ENCODE peak calls at places on chromosomes 1 and 21, in five cellular contexts. One of them, this sample, is unnamed.

GRCh38 chr1:246161626-246162025 is 345.5 kb downstream of the SMYD3 start:
- DNase-seq in A549: no peak
- DNase-seq in psoas muscle: no peak
- DNase-seq in substantia nigra: no peak
- DNase-seq in GM23338: no peak
- DNase-seq in this sample: no peak

GRCh38 chr1:201670517-201670916 is 131.6 kb downstream of the NAV1 start:
- DNase-seq in A549: no peak
- DNase-seq in psoas muscle: no peak
- DNase-seq in substantia nigra: no peak
- DNase-seq in GM23338: no peak
- DNase-seq in this sample: no peak

GRCh38 chr21:32826317-32827167 is 55.0 kb upstream of the PAXBP1 start:
- DNase-seq in A549: peak
- DNase-seq in psoas muscle: no peak
- DNase-seq in substantia nigra: peak
- DNase-seq in GM23338: peak
- DNase-seq in this sample: peak

GRCh38 chr1:235866207-235866912 is at the start of gene LYST:
- DNase-seq in A549: peak
- DNase-seq in psoas muscle: peak
- DNase-seq in substantia nigra: peak
- DNase-seq in GM23338: peak
- DNase-seq in this sample: peak

GRCh38 chr21:41744028-41744940 is 22.6 kb downstream of the RIPK4 start:
- DNase-seq in A549: no peak
- DNase-seq in psoas muscle: no peak
- DNase-seq in substantia nigra: no peak
- DNase-seq in GM23338: no peak
- DNase-seq in this sample: no peak

GRCh38 chr1:89755593-89755992 is 65.2 kb upstream of the LRRC8D start:
- DNase-seq in A549: no peak
- DNase-seq in psoas muscle: no peak
- DNase-seq in substantia nigra: no peak
- DNase-seq in GM23338: no peak
- DNase-seq in this sample: no peak

GRCh38 chr1:49045371-49045770 is 268.7 kb upstream of the BEND5 start:
- DNase-seq in A549: no peak
- DNase-seq in psoas muscle: no peak
- DNase-seq in substantia nigra: no peak
- DNase-seq in GM23338: no peak
- DNase-seq in this sample: no peak

GRCh38 chr1:194071200-194071599 is 884.8 kb upstream of the B3GALT2 start:
- DNase-seq in A549: no peak
- DNase-seq in psoas muscle: no peak
- DNase-seq in substantia nigra: no peak
- DNase-seq in GM23338: no peak
- DNase-seq in this sample: no peak

DNA sequence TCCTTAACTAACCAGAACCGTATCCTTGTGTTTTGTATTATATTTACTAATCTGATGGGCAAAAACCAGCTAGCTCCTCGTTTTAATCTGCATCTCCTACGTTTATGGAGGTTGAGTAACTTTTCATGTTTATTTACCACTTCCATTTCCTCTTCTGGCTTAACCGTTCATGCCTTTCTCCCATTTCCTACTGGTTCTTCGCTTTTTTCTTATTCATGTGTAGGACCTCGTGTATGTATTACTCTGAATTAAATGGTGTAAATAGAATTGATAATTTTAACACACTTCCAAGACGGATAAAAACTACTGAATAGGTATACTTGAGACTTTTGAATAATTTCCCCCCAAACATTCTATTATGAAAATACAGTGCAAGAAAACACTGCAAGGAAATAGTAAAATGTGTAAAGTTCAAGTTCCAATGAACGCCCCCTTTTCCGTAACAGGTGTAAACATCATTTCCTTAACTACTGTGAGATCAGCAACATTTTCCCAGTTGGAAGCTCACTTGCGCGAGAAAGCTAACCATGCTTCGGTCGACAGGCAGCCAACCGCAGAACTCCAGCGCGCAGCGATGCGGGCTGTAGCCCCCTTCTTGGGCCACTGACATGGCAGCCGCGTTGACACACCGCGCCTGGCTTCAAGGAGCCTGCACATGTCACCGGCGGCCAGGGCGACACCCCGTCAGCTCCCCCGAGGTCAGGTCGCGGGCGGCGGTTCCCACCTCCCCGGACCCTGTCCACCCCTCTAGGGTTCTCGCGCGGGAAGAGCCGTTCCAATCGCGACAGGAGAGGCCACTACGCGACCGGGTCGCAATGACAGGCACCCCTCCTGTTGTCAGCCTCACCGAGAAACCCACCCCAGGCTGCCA is 815 bp downstream of the EDEM3 start:
- DNase-seq in A549: peak
- DNase-seq in psoas muscle: peak
- DNase-seq in substantia nigra: peak
- DNase-seq in GM23338: peak
- DNase-seq in this sample: peak
- H3K27ac ChIP-seq in A549: peak
- H3K27ac ChIP-seq in psoas muscle: peak
- H3K27ac ChIP-seq in substantia nigra: peak
- H3K27ac ChIP-seq in GM23338: no peak
- H3K27ac ChIP-seq in this sample: peak

DNA sequence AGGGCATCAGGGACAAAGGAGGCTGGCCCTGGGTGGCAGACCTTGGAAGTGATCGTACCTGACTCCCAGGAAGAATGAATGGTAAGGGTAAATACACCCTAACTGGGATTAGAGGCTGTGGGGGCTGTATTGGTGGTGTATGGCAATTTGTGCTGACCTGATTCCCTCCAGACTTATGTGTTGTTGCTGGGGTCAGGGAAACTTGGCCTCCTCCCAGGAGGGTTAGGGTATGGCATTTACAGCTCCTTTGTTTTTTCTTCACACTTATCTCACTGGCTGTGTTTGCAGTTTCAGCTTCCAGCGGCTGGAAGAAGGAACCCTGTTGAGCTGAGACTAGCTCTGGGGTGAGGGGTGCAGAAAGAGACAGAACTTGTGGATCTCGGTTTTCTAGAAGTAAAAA is 8.2 kb downstream of the VANGL1 start:
- DNase-seq in A549: no peak
- DNase-seq in psoas muscle: no peak
- DNase-seq in substantia nigra: no peak
- DNase-seq in GM23338: peak
- DNase-seq in this sample: no peak
- H3K27ac ChIP-seq in A549: no peak
- H3K27ac ChIP-seq in psoas muscle: no peak
- H3K27ac ChIP-seq in substantia nigra: no peak
- H3K27ac ChIP-seq in GM23338: peak
- H3K27ac ChIP-seq in this sample: peak

GRCh38 chr1:2526824-2527552 is 592 bp upstream of the PANK4 start:
- DNase-seq in A549: no peak
- DNase-seq in psoas muscle: peak
- DNase-seq in substantia nigra: peak
- DNase-seq in GM23338: no peak
- DNase-seq in this sample: peak
- H3K27ac ChIP-seq in A549: peak
- H3K27ac ChIP-seq in psoas muscle: peak
- H3K27ac ChIP-seq in substantia nigra: peak
- H3K27ac ChIP-seq in GM23338: no peak
- H3K27ac ChIP-seq in this sample: peak

DNA sequence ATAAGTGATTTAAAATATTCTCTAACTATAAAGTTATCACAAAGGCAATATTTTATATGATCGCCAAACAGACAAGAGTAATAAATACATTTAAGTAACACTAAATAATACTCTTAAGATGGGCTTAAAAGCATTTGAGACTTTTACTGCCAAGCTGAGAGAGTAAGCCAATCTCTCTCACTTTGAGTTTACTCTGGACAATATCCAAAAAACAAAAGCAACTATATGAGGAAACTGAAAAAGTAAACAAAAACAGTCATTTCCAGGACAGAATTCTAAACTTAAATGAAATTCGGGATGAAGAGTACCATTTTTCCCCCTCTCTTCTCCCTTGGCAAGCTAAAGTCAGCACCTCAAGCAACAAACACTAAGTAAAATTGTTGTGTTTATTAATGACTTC is 173.2 kb downstream of the COP1 start:
- DNase-seq in A549: no peak
- DNase-seq in psoas muscle: no peak
- DNase-seq in substantia nigra: no peak
- DNase-seq in GM23338: no peak
- DNase-seq in this sample: no peak
- H3K27ac ChIP-seq in A549: no peak
- H3K27ac ChIP-seq in psoas muscle: no peak
- H3K27ac ChIP-seq in substantia nigra: no peak
- H3K27ac ChIP-seq in GM23338: no peak
- H3K27ac ChIP-seq in this sample: no peak

GRCh38 chr1:1463312-1463711 is 8.3 kb upstream of the ATAD3B start:
- DNase-seq in A549: no peak
- DNase-seq in psoas muscle: no peak
- DNase-seq in substantia nigra: no peak
- DNase-seq in GM23338: no peak
- DNase-seq in this sample: no peak
- H3K27ac ChIP-seq in A549: no peak
- H3K27ac ChIP-seq in psoas muscle: no peak
- H3K27ac ChIP-seq in substantia nigra: no peak
- H3K27ac ChIP-seq in GM23338: no peak
- H3K27ac ChIP-seq in this sample: no peak

DNA sequence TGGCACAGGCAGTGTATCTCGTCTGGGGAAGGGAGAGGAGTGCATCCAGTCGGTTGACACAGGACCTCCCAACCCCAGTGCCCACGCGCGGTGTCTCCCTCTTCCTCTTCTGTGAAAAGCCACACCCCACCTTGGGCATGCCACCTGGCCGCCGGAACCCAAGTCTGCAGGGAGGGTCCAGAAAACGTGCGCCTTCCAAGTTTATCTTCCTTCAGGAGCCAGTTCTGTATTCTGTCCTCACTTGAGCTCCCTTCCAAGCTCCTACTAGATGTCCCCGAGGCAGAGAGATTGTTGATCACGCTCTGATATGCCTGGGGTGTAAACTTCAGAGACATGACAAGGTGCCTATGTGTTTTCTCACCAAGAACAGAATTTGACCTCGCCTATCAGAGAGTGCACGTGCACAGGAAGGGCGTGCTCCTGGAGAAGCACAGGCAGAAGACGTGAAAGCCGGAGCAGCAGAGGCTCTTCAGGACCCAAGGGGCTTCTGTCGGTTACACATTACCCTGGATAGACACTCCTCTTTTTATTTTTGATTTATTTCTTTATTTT is 9.6 kb upstream of the SLC2A5 start:
- DNase-seq in A549: no peak
- DNase-seq in psoas muscle: no peak
- DNase-seq in substantia nigra: no peak
- DNase-seq in GM23338: no peak
- DNase-seq in this sample: no peak
- H3K27ac ChIP-seq in A549: peak
- H3K27ac ChIP-seq in psoas muscle: no peak
- H3K27ac ChIP-seq in substantia nigra: no peak
- H3K27ac ChIP-seq in GM23338: no peak
- H3K27ac ChIP-seq in this sample: no peak

GRCh38 chr1:40182956-40183710 is 21.9 kb downstream of the RLF start:
- DNase-seq in A549: peak
- DNase-seq in psoas muscle: no peak
- DNase-seq in substantia nigra: no peak
- DNase-seq in GM23338: peak
- DNase-seq in this sample: no peak

GRCh38 chr1:40187399-40187798 is 26.2 kb downstream of the RLF start:
- DNase-seq in A549: no peak
- DNase-seq in psoas muscle: no peak
- DNase-seq in substantia nigra: no peak
- DNase-seq in GM23338: no peak
- DNase-seq in this sample: no peak

GRCh38 chr1:40184193-40184592 is 23.0 kb downstream of the RLF start:
- DNase-seq in A549: no peak
- DNase-seq in psoas muscle: no peak
- DNase-seq in substantia nigra: no peak
- DNase-seq in GM23338: no peak
- DNase-seq in this sample: no peak

GRCh38 chr1:40185951-40186864 is 25.0 kb downstream of the RLF start:
- DNase-seq in A549: no peak
- DNase-seq in psoas muscle: no peak
- DNase-seq in substantia nigra: no peak
- DNase-seq in GM23338: peak
- DNase-seq in this sample: no peak
- H3K27ac ChIP-seq in A549: no peak
- H3K27ac ChIP-seq in psoas muscle: peak
- H3K27ac ChIP-seq in substantia nigra: no peak
- H3K27ac ChIP-seq in GM23338: no peak
- H3K27ac ChIP-seq in this sample: no peak

GRCh38 chr1:160638926-160639325 is 7.9 kb downstream of the SLAMF1 start:
- DNase-seq in A549: no peak
- DNase-seq in psoas muscle: no peak
- DNase-seq in substantia nigra: no peak
- DNase-seq in GM23338: no peak
- DNase-seq in this sample: no peak
- H3K27ac ChIP-seq in A549: no peak
- H3K27ac ChIP-seq in psoas muscle: no peak
- H3K27ac ChIP-seq in substantia nigra: no peak
- H3K27ac ChIP-seq in GM23338: no peak
- H3K27ac ChIP-seq in this sample: peak

GRCh38 chr1:87329756-87330200 is 1.1 kb downstream of the LMO4 start:
- DNase-seq in A549: no peak
- DNase-seq in psoas muscle: no peak
- DNase-seq in substantia nigra: no peak
- DNase-seq in GM23338: no peak
- DNase-seq in this sample: no peak

GRCh38 chr1:87330954-87331318 is 2.3 kb downstream of the LMO4 start:
- DNase-seq in A549: no peak
- DNase-seq in psoas muscle: no peak
- DNase-seq in substantia nigra: no peak
- DNase-seq in GM23338: no peak
- DNase-seq in this sample: no peak

GRCh38 chr1:87331319-87332269 is 2.9 kb downstream of the LMO4 start:
- DNase-seq in A549: peak
- DNase-seq in psoas muscle: peak
- DNase-seq in substantia nigra: peak
- DNase-seq in GM23338: peak
- DNase-seq in this sample: peak

GRCh38 chr1:87329051-87329755 is 523 bp downstream of the LMO4 start:
- DNase-seq in A549: no peak
- DNase-seq in psoas muscle: peak
- DNase-seq in substantia nigra: peak
- DNase-seq in GM23338: peak
- DNase-seq in this sample: peak

GRCh38 chr1:87330201-87330953 is 1.7 kb downstream of the LMO4 start:
- DNase-seq in A549: no peak
- DNase-seq in psoas muscle: no peak
- DNase-seq in substantia nigra: peak
- DNase-seq in GM23338: peak
- DNase-seq in this sample: peak
- H3K27ac ChIP-seq in A549: peak
- H3K27ac ChIP-seq in psoas muscle: peak
- H3K27ac ChIP-seq in substantia nigra: peak
- H3K27ac ChIP-seq in GM23338: peak
- H3K27ac ChIP-seq in this sample: peak